ENCODE peak calls at places on chromosomes 4 and X, in five cellular contexts. One of them, this sample, is unnamed.

GRCh38 chr4:151541438-151542071 is 132.6 kb downstream of the FHIP1A start:
- DNase-seq in K562: no peak
- DNase-seq in GM12878: no peak
- DNase-seq in HepG2: no peak
- DNase-seq in H1: no peak
- DNase-seq in this sample: peak

GRCh38 chr4:142690764-142691163 is 155.3 kb downstream of the INPP4B start:
- DNase-seq in GM12878: no peak
- DNase-seq in H1: no peak
- DNase-seq in HepG2: no peak
- DNase-seq in K562: no peak
- DNase-seq in this sample: no peak

GRCh38 chrX:68912113-68912980 is 83.5 kb downstream of the EFNB1 start:
- DNase-seq in K562: no peak
- DNase-seq in HepG2: no peak
- DNase-seq in GM12878: no peak
- DNase-seq in H1: peak
- DNase-seq in this sample: no peak

GRCh38 chrX:41164469-41164868 is 79.2 kb downstream of the USP9X start:
- DNase-seq in H1: no peak
- DNase-seq in HepG2: no peak
- DNase-seq in K562: no peak
- DNase-seq in GM12878: no peak
- DNase-seq in this sample: no peak

GRCh38 chrX:66731398-66731797 is 92.5 kb upstream of the EDA2R start:
- DNase-seq in K562: peak
- DNase-seq in H1: no peak
- DNase-seq in HepG2: peak
- DNase-seq in GM12878: peak
- DNase-seq in this sample: no peak

GRCh38 chr4:127788517-127788916 is 6.4 kb downstream of the HSPA4L start:
- DNase-seq in K562: peak
- DNase-seq in GM12878: no peak
- DNase-seq in H1: no peak
- DNase-seq in HepG2: peak
- DNase-seq in this sample: peak

GRCh38 chrX:132615396-132616131 is 126.7 kb upstream of the MBNL3 start:
- DNase-seq in K562: peak
- DNase-seq in GM12878: no peak
- DNase-seq in H1: peak
- DNase-seq in HepG2: peak
- DNase-seq in this sample: peak

GRCh38 chr4:81314897-81315470 is 100.0 kb upstream of the PRKG2 start:
- DNase-seq in HepG2: no peak
- DNase-seq in GM12878: no peak
- DNase-seq in K562: no peak
- DNase-seq in H1: no peak
- DNase-seq in this sample: no peak

GRCh38 chrX:42495139-42495538 is 282.8 kb downstream of the PPP1R2C start:
- DNase-seq in GM12878: no peak
- DNase-seq in HepG2: no peak
- DNase-seq in K562: no peak
- DNase-seq in H1: no peak
- DNase-seq in this sample: no peak

GRCh38 chrX:154735695-154736393 is 15.0 kb downstream of the GAB3 start:
- DNase-seq in H1: no peak
- DNase-seq in GM12878: no peak
- DNase-seq in K562: no peak
- DNase-seq in HepG2: no peak
- DNase-seq in this sample: no peak

GRCh38 chr4:159382875-159383568 is 280.1 kb downstream of the RAPGEF2 start:
- DNase-seq in HepG2: no peak
- DNase-seq in H1: no peak
- DNase-seq in GM12878: no peak
- DNase-seq in K562: no peak
- DNase-seq in this sample: no peak

GRCh38 chrX:154321624-154322023 is 26.0 kb downstream of the TKTL1 start:
- DNase-seq in GM12878: no peak
- DNase-seq in K562: peak
- DNase-seq in HepG2: peak
- DNase-seq in H1: no peak
- DNase-seq in this sample: no peak

GRCh38 chr4:84691170-84691691 is 108.3 kb downstream of the CDS1 start:
- DNase-seq in K562: peak
- DNase-seq in HepG2: no peak
- DNase-seq in GM12878: no peak
- DNase-seq in H1: no peak
- DNase-seq in this sample: peak

GRCh38 chr4:140515423-140515822 is 8.5 kb upstream of the ELMOD2 start:
- DNase-seq in K562: no peak
- DNase-seq in GM12878: no peak
- DNase-seq in HepG2: no peak
- DNase-seq in H1: no peak
- DNase-seq in this sample: no peak

GRCh38 chr4:6009452-6009851 is 8.8 kb downstream of the C4orf50 start:
- DNase-seq in HepG2: no peak
- DNase-seq in H1: no peak
- DNase-seq in GM12878: no peak
- DNase-seq in K562: no peak
- DNase-seq in this sample: no peak

GRCh38 chr4:121428721-121429120 is 47.9 kb upstream of the QRFPR start:
- DNase-seq in K562: no peak
- DNase-seq in GM12878: no peak
- DNase-seq in H1: no peak
- DNase-seq in HepG2: no peak
- DNase-seq in this sample: no peak

GRCh38 chrX:121260568-121261240 is 213.3 kb downstream of the GLUD2 start:
- DNase-seq in K562: no peak
- DNase-seq in GM12878: no peak
- DNase-seq in HepG2: no peak
- DNase-seq in H1: no peak
- DNase-seq in this sample: no peak

GRCh38 chr4:6840062-6840976 is 57.8 kb downstream of the KIAA0232 start:
- DNase-seq in H1: no peak
- DNase-seq in K562: peak
- DNase-seq in HepG2: peak
- DNase-seq in GM12878: no peak
- DNase-seq in this sample: no peak

DNA sequence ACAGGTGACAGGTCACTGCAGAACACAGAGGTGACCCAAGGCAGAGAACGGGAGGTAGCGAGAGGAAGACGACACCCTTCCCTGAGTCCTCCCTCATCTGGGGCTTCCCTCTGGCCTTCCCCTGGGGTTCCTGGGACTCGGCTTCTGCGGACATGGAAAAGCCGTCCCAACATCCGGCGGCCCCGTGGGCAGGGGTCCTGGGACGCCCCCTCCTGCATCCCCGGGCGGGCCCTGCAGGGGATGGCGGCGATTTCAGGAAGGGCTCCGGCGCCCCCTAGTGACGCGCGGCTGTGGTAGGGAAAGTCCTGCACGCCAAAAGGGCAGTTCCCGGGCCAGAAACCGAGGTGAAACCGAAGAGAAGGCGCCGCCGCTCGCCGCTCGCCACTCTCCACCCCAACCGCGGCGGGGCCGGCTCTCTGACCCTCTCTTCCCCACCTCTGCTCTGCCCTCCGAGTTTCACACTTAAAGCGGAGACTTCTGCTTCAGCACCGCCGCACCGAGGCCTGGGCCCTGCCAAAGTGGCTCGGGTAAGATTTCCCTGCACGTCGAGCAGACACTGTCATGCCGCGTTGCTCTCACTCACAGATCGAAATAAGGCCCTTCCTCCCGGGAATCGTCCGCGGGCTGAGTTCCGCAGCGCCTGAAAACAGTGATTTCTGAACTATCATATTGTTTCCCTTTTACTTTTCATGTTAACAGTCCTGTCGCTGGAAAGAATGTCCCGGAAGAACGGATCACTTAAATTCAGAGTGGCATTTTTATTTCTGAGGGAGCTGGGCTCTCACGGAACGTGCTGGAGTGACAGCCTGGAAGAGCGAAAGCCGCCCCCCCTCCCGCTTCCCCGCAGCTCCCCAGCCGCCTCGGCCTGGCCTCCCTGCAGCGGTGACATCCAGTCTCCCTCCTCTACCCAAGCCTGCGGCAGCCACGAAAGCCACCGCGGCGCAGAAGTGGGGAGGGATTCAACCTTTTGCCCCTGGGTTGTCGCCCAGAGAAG is 110.6 kb downstream of the DCTD start:
- DNase-seq in GM12878: no peak
- DNase-seq in K562: peak
- DNase-seq in HepG2: peak
- DNase-seq in H1: peak
- DNase-seq in this sample: peak
- TF ChIP-seq POLR2A in GM12878: no peak
- TF ChIP-seq POLR2A in K562: no peak
- TF ChIP-seq POLR2A in HepG2: no peak
- TF ChIP-seq POLR2A in H1: no peak
- TF ChIP-seq POLR2A in this sample: no peak

GRCh38 chr4:74042681-74043080 is 4.2 kb upstream of the CXCL3 start:
- DNase-seq in GM12878: no peak
- DNase-seq in H1: no peak
- DNase-seq in K562: no peak
- DNase-seq in HepG2: no peak
- DNase-seq in this sample: no peak

GRCh38 chr4:74041418-74041817 is 2.9 kb upstream of the CXCL3 start:
- DNase-seq in GM12878: no peak
- DNase-seq in H1: no peak
- DNase-seq in HepG2: no peak
- DNase-seq in K562: no peak
- DNase-seq in this sample: no peak

GRCh38 chr4:74039065-74039763 is 725 bp upstream of the CXCL3 start:
- DNase-seq in K562: peak
- DNase-seq in H1: no peak
- DNase-seq in GM12878: no peak
- DNase-seq in HepG2: no peak
- DNase-seq in this sample: no peak

GRCh38 chr4:74037076-74037475 is 1.4 kb downstream of the CXCL3 start:
- DNase-seq in H1: no peak
- DNase-seq in K562: peak
- DNase-seq in HepG2: no peak
- DNase-seq in GM12878: no peak
- DNase-seq in this sample: no peak

DNA sequence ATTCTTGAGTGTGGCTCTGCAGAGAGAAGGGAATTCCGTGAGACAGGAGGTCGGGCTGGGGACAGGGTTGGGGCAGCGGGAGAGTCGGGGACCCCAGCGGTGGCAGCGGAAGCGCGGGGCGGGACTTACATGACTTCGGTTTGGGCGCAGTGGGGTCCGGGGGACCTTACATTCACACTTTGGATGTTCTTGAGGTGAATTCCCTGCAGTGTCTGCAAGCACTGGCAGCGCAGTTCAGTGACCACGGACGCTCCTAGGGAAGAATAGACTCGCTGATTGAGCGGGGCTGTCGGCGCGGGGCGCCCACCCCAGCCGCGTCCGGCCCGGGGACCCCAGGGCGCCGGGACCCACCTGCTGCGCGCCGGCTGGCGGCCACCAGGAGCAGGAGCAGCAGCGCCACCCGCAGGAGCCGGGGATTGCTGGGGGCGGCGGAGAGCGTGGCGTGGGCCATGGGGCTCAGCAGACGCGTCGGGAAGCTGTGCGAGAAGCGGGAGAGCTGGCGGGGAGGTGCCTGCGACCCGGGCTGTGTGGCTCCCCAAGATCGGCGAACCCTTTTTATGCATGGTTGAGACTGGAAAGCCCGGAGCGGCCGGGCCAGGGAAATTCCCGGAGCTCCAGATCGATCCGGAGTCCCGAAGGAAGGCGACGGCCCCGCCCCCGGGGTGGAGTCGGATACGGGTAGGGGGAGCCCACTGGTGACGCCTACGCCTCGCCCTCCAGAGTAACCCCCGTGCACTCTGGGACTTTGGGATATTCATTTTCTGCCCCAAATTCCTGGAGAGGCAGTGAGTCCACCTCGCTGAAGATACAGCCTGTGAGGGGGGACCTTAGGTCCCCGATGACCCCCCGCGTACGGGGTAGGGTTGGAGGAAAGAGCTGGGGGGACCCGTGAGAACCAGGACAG is at the start of gene CXCL3:
- DNase-seq in HepG2: no peak
- DNase-seq in K562: peak
- DNase-seq in GM12878: no peak
- DNase-seq in H1: peak
- DNase-seq in this sample: no peak
- TF ChIP-seq ZNF274 in HepG2: no peak
- TF ChIP-seq ZNF274 in K562: no peak
- TF ChIP-seq ZNF274 in GM12878: no peak
- TF ChIP-seq ZNF274 in H1: no peak
- TF ChIP-seq ZNF274 in this sample: no peak

GRCh38 chrX:104316739-104317138 is 62.0 kb upstream of the ESX1 start:
- DNase-seq in H1: no peak
- DNase-seq in K562: no peak
- DNase-seq in GM12878: no peak
- DNase-seq in HepG2: no peak
- DNase-seq in this sample: no peak

GRCh38 chrX:104324461-104324860 is 69.7 kb upstream of the ESX1 start:
- DNase-seq in HepG2: no peak
- DNase-seq in H1: no peak
- DNase-seq in K562: no peak
- DNase-seq in GM12878: no peak
- DNase-seq in this sample: no peak

GRCh38 chrX:104319346-104319745 is 64.6 kb upstream of the ESX1 start:
- DNase-seq in H1: no peak
- DNase-seq in GM12878: no peak
- DNase-seq in HepG2: no peak
- DNase-seq in K562: no peak
- DNase-seq in this sample: no peak

GRCh38 chrX:104315555-104315954 is 60.8 kb upstream of the ESX1 start:
- DNase-seq in K562: no peak
- DNase-seq in H1: no peak
- DNase-seq in HepG2: no peak
- DNase-seq in GM12878: no peak
- DNase-seq in this sample: no peak

DNA sequence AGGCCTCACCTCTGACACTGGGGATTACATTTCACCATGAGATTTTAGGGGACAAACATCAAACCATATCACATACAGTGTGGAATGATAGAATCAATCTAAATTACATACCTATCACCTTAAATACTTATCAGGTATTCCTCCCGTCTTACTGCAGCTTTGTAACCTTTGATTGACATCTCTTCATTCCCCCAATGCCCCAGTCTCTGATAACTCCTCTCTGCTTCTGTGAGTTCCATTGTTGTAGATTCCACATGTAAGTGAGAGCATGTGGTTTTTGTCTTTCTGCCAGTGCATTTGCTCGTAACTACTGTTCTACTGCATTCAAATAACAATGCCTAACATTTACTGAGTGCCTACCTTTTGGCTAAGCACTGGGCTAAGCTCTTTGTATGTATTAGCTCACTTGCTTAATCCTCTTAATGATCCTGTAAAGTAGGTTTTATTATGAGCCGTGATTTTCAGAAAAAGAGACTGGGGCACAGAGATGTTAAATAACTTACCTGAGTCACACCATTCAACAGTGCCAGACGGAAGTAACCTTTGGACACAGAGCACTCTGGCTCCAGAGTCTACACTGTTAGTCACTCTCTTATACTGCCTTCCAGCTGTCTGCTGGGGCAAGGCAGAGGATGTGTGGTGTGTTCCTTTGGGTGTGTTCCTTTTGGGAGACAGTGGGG is 63.7 kb upstream of the ESX1 start:
- DNase-seq in HepG2: peak
- DNase-seq in K562: no peak
- DNase-seq in H1: no peak
- DNase-seq in GM12878: no peak
- DNase-seq in this sample: peak
- H3K9ac ChIP-seq in HepG2: no peak
- H3K9ac ChIP-seq in K562: no peak
- H3K9ac ChIP-seq in H1: no peak
- H3K9ac ChIP-seq in GM12878: no peak
- H3K9ac ChIP-seq in this sample: no peak

GRCh38 chr4:48985976-48986653 is at the start of gene CWH43:
- DNase-seq in GM12878: no peak
- DNase-seq in HepG2: no peak
- DNase-seq in K562: no peak
- DNase-seq in H1: peak
- DNase-seq in this sample: no peak
- TF ChIP-seq POLR2A in GM12878: no peak
- TF ChIP-seq POLR2A in HepG2: no peak
- TF ChIP-seq POLR2A in K562: no peak
- TF ChIP-seq POLR2A in H1: no peak
- TF ChIP-seq POLR2A in this sample: no peak